ENCODE peak calls at places on chromosome 1, in nine cellular contexts. V is left ventricle myocardium superior; T is activated CD8-positive, alpha-beta memory T cell treated with anti-CD3 and anti-CD28 coated beads for 48 hours; J is AG04450; W is Kasumi-1; C is GM04503; P is Calu3; O is heart left ventricle; F is dermis blood vessel endothelial cell. N is an unnamed sample.

GRCh38 chr1:225949041-225949440 is 8.0 kb upstream of the LEFTY2 start:
- DNase-seq in C (no peak), F (no peak), T (no peak), V (no peak), W (no peak), O (no peak), J (no peak), P (no peak), N (no peak)

GRCh38 chr1:202229376-202229775 is 35.8 kb downstream of the LGR6 start:
- DNase-seq in O (no peak), J (no peak), V (no peak), C (no peak), W (no peak), T (no peak), P (no peak), F (no peak), N (no peak)

GRCh38 chr1:47182681-47183235 is 7.1 kb downstream of the PDZK1IP1 start:
- DNase-seq in J (no peak), C (no peak), O (no peak), P (no peak), T (no peak), W (no peak), F (no peak), V (no peak), N (no peak)

GRCh38 chr1:190207733-190208132 is 269.9 kb downstream of the BRINP3 start:
- DNase-seq in F (no peak), T (no peak), V (no peak), J (no peak), W (no peak), O (no peak), P (no peak), C (no peak), N (no peak)

GRCh38 chr1:94708811-94709210 is 111.3 kb upstream of the SLC44A3 start:
- DNase-seq in T (no peak), W (no peak), V (no peak), F (no peak), P (no peak), C (no peak), J (no peak), O (no peak), N (no peak)

GRCh38 chr1:6936308-6936675 is 151.0 kb downstream of the CAMTA1 start:
- DNase-seq in P (no peak), T (no peak), W (no peak), V (no peak), O (no peak), F (no peak), J (no peak), C (no peak), N (no peak)

GRCh38 chr1:159945483-159946241 is at the start of gene IGSF9:
- DNase-seq in W (peak; percentile 69), P (peak; percentile 94), V (peak; percentile 90), O (peak; percentile 89), C (no peak), F (peak; percentile 80), J (no peak), T (peak; percentile 61), N (peak; percentile 88)

GRCh38 chr1:10692401-10693021 is 103.9 kb downstream of the CASZ1 start:
- DNase-seq in P (peak; percentile 80), T (peak; percentile 39), W (peak; percentile 21), F (peak; percentile 32), O (no peak), J (no peak), C (no peak), V (no peak), N (no peak)

GRCh38 chr1:62900566-62900965 is 116.6 kb downstream of the ATG4C start:
- DNase-seq in C (no peak), P (no peak), T (no peak), O (no peak), W (no peak), V (no peak), F (no peak), J (no peak), N (no peak)

GRCh38 chr1:87712261-87712674 is 383.6 kb downstream of the LMO4 start:
- DNase-seq in T (no peak), C (no peak), V (no peak), P (no peak), W (no peak), F (no peak), O (no peak), J (no peak), N (no peak)

GRCh38 chr1:218546314-218546713 is 201.2 kb downstream of the TGFB2 start:
- DNase-seq in W (no peak), P (peak; percentile 24), V (no peak), C (no peak), T (no peak), J (no peak), O (no peak), F (peak; percentile 21), N (no peak)

GRCh38 chr1:22828151-22828817 is 117.6 kb downstream of the EPHB2 start:
- DNase-seq in P (no peak), T (no peak), C (no peak), F (no peak), O (no peak), W (no peak), V (no peak), J (no peak), N (no peak)

GRCh38 chr1:71399594-71399993 is 318.8 kb upstream of the ZRANB2 start:
- DNase-seq in O (no peak), T (no peak), J (no peak), F (no peak), V (no peak), C (no peak), P (no peak), W (no peak), N (no peak)

GRCh38 chr1:16967095-16967567 is 13.3 kb downstream of the MFAP2 start:
- DNase-seq in F (peak; percentile 75), J (no peak), O (peak; percentile 77), W (no peak), V (peak; percentile 82), C (no peak), P (no peak), T (no peak), N (no peak)

GRCh38 chr1:235018161-235018560 is 110.5 kb downstream of the TOMM20 start:
- DNase-seq in J (peak; percentile 92), F (no peak), V (no peak), C (peak; percentile 93), O (peak; percentile 55), T (no peak), P (no peak), W (no peak), N (no peak)

GRCh38 chr1:50308883-50309282 is 114.4 kb downstream of the DMRTA2 start:
- DNase-seq in V (no peak), T (no peak), W (peak; percentile 22), F (peak; percentile 53), O (no peak), J (no peak), P (peak; percentile 49), C (no peak), N (no peak)

GRCh38 chr1:225418059-225418458 is 9.8 kb downstream of the LBR start:
- DNase-seq in P (no peak), F (no peak), V (no peak), C (no peak), O (no peak), J (no peak), W (no peak), T (no peak), N (no peak)

GRCh38 chr1:116764466-116764896 is 10.3 kb downstream of the CD2 start:
- DNase-seq in O (no peak), W (no peak), T (no peak), F (no peak), C (no peak), V (no peak), P (no peak), J (no peak), N (no peak)

GRCh38 chr1:92479587-92479986 is 7.1 kb downstream of the GFI1 start:
- DNase-seq in O (no peak), J (no peak), W (no peak), C (no peak), V (no peak), T (no peak), P (no peak), F (no peak), N (no peak)

GRCh38 chr1:164510435-164510834 is 48.5 kb upstream of the PBX1 start:
- DNase-seq in O (no peak), W (no peak), C (no peak), F (no peak), V (no peak), P (no peak), J (no peak), T (no peak), N (no peak)

GRCh38 chr1:212162635-212163034 is 122.6 kb upstream of the PPP2R5A start:
- DNase-seq in F (peak; percentile 75), W (no peak), T (no peak), C (no peak), O (peak; percentile 69), V (peak; percentile 54), P (peak; percentile 25), J (peak; percentile 57), N (no peak)

GRCh38 chr1:22326372-22326915 is 125.2 kb upstream of the ZBTB40 start:
- DNase-seq in F (no peak), O (no peak), W (no peak), C (no peak), J (no peak), T (no peak), P (no peak), V (no peak), N (no peak)

GRCh38 chr1:47175227-47175934 is 14.5 kb downstream of the PDZK1IP1 start:
- DNase-seq in O (no peak), J (peak; percentile 21), W (peak; percentile 87), C (peak; percentile 12), P (peak; percentile 78), T (no peak), F (peak; percentile 81), V (no peak), N (no peak)

GRCh38 chr1:244778356-244778755 is 57.1 kb upstream of the COX20 start:
- DNase-seq in J (peak; percentile 62), F (peak; percentile 75), W (peak; percentile 1), C (peak; percentile 34), T (no peak), O (no peak), P (no peak), V (no peak), N (no peak)

GRCh38 chr1:40045182-40045581 is 4.7 kb downstream of the CAP1 start:
- DNase-seq in F (no peak), O (no peak), J (no peak), W (no peak), T (no peak), V (no peak), C (no peak), P (no peak), N (no peak)

GRCh38 chr1:218027152-218027551 is 257.9 kb upstream of the RRP15 start:
- DNase-seq in W (no peak), F (no peak), T (no peak), O (no peak), P (no peak), C (no peak), J (no peak), V (no peak), N (no peak)

GRCh38 chr1:107925565-107925964 is 39.4 kb downstream of the VAV3 start:
- DNase-seq in W (no peak), O (no peak), P (no peak), T (no peak), V (no peak), F (no peak), J (no peak), C (no peak), N (no peak)

GRCh38 chr1:203440780-203441179 is 34.8 kb upstream of the PRELP start:
- DNase-seq in J (peak; percentile 37), P (peak; percentile 35), F (peak; percentile 65), T (no peak), W (no peak), C (peak; percentile 47), O (peak; percentile 75), V (peak; percentile 86), N (peak; percentile 87)

GRCh38 chr1:229372251-229372650 is 29.4 kb upstream of the CCSAP start:
- DNase-seq in V (no peak), O (no peak), C (no peak), W (no peak), P (no peak), F (no peak), T (no peak), J (no peak), N (no peak)

GRCh38 chr1:15118579-15118978 is 35.0 kb upstream of the TMEM51 start:
- DNase-seq in J (no peak), P (no peak), T (no peak), V (no peak), C (no peak), F (no peak), O (no peak), W (no peak), N (no peak)

GRCh38 chr1:6979003-6979577 is 193.8 kb downstream of the CAMTA1 start:
- DNase-seq in T (no peak), P (no peak), F (no peak), V (no peak), J (no peak), C (no peak), O (no peak), W (no peak), N (no peak)